ENCODE peak calls at places on chromosomes 4 and X, in nine cellular contexts. F is activated T-cell treated with anti-CD3 and anti-CD28 coated beads, Interleukin-2, amount 50 U/mL, for 1 hour; X is mesenchymal stem cell; R is islet precursor cell; K is H4; P is T-helper 9 cell; S is GM23338; N is hypothalamus; H is astrocyte. M is an unnamed sample.
A peak's percentile ranks its signal among the peaks of the same experiment; 100 is the strongest.

GRCh38 chrX:102154218-102154860 is 1.4 kb downstream of the BEX5 start:
- DNase-seq in N (no peak), X (no peak), R (no peak), K (no peak), P (no peak), F (peak; percentile 29), H (no peak), S (peak; percentile 64), M (peak; percentile 6)

GRCh38 chrX:50747471-50747900 is 66.5 kb downstream of the SHROOM4 start:
- DNase-seq in X (peak; percentile 35), H (peak; percentile 42), R (no peak), P (no peak), S (peak; percentile 49), N (no peak), F (no peak), K (no peak), M (no peak)

GRCh38 chrX:51641421-51642021 is 22.8 kb upstream of the CENPVL3 start:
- DNase-seq in X (peak; percentile 52), K (peak; percentile 25), H (peak; percentile 23), R (no peak), S (peak; percentile 82), P (no peak), N (no peak), F (no peak), M (no peak)

GRCh38 chr4:186719925-186720694 is 3.5 kb downstream of the FAT1 start:
- DNase-seq in S (peak; percentile 85), N (no peak), H (no peak), R (no peak), F (no peak), K (peak; percentile 33), X (peak; percentile 42), P (no peak), M (no peak)

GRCh38 chr4:34046580-34046979 is 2197.7 kb downstream of the ARAP2 start:
- DNase-seq in X (peak; percentile 78), H (peak; percentile 61), P (no peak), R (no peak), K (peak; percentile 37), S (no peak), F (no peak), N (no peak), M (no peak)

GRCh38 chr4:81600511-81601269 is 129.0 kb upstream of the RASGEF1B start:
- DNase-seq in F (no peak), K (no peak), R (peak; percentile 93), N (no peak), X (peak; percentile 48), H (no peak), S (no peak), P (no peak), M (peak; percentile 30)

GRCh38 chr4:98778206-98778605 is 119.8 kb upstream of the TSPAN5 start:
- DNase-seq in R (no peak), P (no peak), X (peak; percentile 94), K (peak; percentile 85), S (no peak), F (no peak), H (peak; percentile 79), N (no peak), M (no peak)

GRCh38 chr4:57550143-57550542 is 440.0 kb upstream of the IGFBP7 start:
- DNase-seq in N (no peak), X (no peak), P (no peak), H (no peak), S (no peak), F (no peak), K (no peak), R (no peak), M (no peak)

GRCh38 chrX:140710710-140711109 is 1.2 kb downstream of the LINC00632 start:
- DNase-seq in N (peak; percentile 11), K (no peak), P (no peak), F (no peak), H (no peak), X (peak; percentile 68), R (no peak), S (peak; percentile 16), M (no peak)

GRCh38 chrX:134932528-134933217 is 58.1 kb upstream of the SMIM10 start:
- DNase-seq in X (peak; percentile 66), P (no peak), H (peak; percentile 90), R (no peak), K (peak; percentile 6), N (no peak), F (no peak), S (no peak), M (no peak)

GRCh38 chr4:122798101-122798500 is 28.5 kb upstream of the FGF2 start:
- DNase-seq in F (no peak), P (no peak), R (peak; percentile 76), H (peak; percentile 89), N (no peak), X (peak; percentile 92), K (peak; percentile 91), S (peak; percentile 69), M (peak; percentile 19)

GRCh38 chrX:120125444-120125843 is 9.7 kb upstream of the RHOXF1 start:
- DNase-seq in N (no peak), F (no peak), S (no peak), K (peak; percentile 17), H (no peak), X (peak; percentile 20), R (no peak), P (no peak), M (no peak)

GRCh38 chr4:142091085-142091513 is 454.7 kb downstream of the IL15 start:
- DNase-seq in X (no peak), N (no peak), R (no peak), H (peak; percentile 99), K (no peak), P (no peak), F (no peak), S (no peak), M (no peak)

GRCh38 chr4:175776217-175776616 is 35.8 kb downstream of the GPM6A start:
- DNase-seq in R (no peak), S (peak; percentile 71), F (no peak), X (no peak), P (no peak), N (peak; percentile 13), H (peak; percentile 36), K (no peak), M (no peak)

GRCh38 chr4:4753643-4754042 is 105.8 kb upstream of the MSX1 start:
- DNase-seq in R (no peak), H (no peak), F (no peak), S (no peak), X (no peak), K (no peak), P (no peak), N (no peak), M (no peak)

GRCh38 chrX:68647156-68647957 is at the start of gene STARD8:
- DNase-seq in H (peak; percentile 41), R (peak; percentile 86), N (no peak), P (no peak), X (peak; percentile 46), K (peak; percentile 60), S (peak; percentile 68), F (no peak), M (no peak)

GRCh38 chr4:103052779-103053178 is 23.8 kb downstream of the SLC9B2 start:
- DNase-seq in S (no peak), N (no peak), F (no peak), R (no peak), H (no peak), P (no peak), X (no peak), K (no peak), M (no peak)

GRCh38 chrX:110915120-110915519 is 119.5 kb upstream of the CHRDL1 start:
- DNase-seq in F (no peak), H (peak; percentile 86), P (no peak), X (peak; percentile 9), K (peak; percentile 73), N (no peak), R (no peak), S (no peak), M (no peak)

GRCh38 chrX:71976753-71977152 is 66.1 kb downstream of the NHSL2 start:
- DNase-seq in X (no peak), N (no peak), P (no peak), R (no peak), H (no peak), F (no peak), S (no peak), K (no peak), M (no peak)

GRCh38 chr4:170979736-170980135 is 833.5 kb upstream of the GALNTL6 start:
- DNase-seq in X (peak; percentile 71), S (no peak), P (no peak), K (peak; percentile 69), N (no peak), H (peak; percentile 8), R (peak; percentile 61), F (no peak), M (no peak)

GRCh38 chr4:7417639-7418038 is 17.1 kb downstream of the PSAPL1 start:
- DNase-seq in F (peak; percentile 7), S (no peak), P (no peak), N (no peak), K (no peak), X (no peak), H (no peak), R (no peak), M (peak; percentile 5)

GRCh38 chr4:63459329-63459728 is 949.9 kb downstream of the TECRL start:
- DNase-seq in H (no peak), F (no peak), P (no peak), K (no peak), R (no peak), S (no peak), X (no peak), N (no peak), M (no peak)

GRCh38 chr4:78776729-78777555 is 792 bp downstream of the BMP2K start:
- DNase-seq in H (peak; percentile 58), R (peak; percentile 82), X (peak; percentile 71), K (peak; percentile 22), S (peak; percentile 63), F (peak; percentile 61), N (no peak), P (peak; percentile 22), M (peak; percentile 71)

GRCh38 chrX:107827852-107828251 is 2.2 kb downstream of the MID2 start:
- DNase-seq in K (no peak), N (no peak), H (no peak), F (no peak), R (no peak), P (no peak), S (no peak), X (peak; percentile 8), M (no peak)

GRCh38 chr4:177879851-177880250 is 437.6 kb upstream of the AGA start:
- DNase-seq in R (peak; percentile 61), S (peak; percentile 69), F (no peak), N (no peak), P (no peak), K (no peak), H (no peak), X (no peak), M (no peak)

GRCh38 chr4:1487761-1488160 is 81.5 kb upstream of the NKX1-1 start:
- DNase-seq in P (no peak), X (no peak), R (no peak), F (no peak), S (no peak), H (no peak), K (no peak), N (no peak), M (no peak)

GRCh38 chr4:78902313-78902712 is 36.9 kb downstream of the PAQR3 start:
- DNase-seq in P (no peak), K (no peak), S (no peak), F (no peak), H (no peak), X (no peak), R (no peak), N (no peak), M (no peak)

GRCh38 chr4:7629855-7630254 is 195.1 kb upstream of the PSAPL1 start:
- DNase-seq in R (no peak), P (no peak), K (no peak), H (peak; percentile 49), X (no peak), N (no peak), S (no peak), F (no peak), M (no peak)

GRCh38 chrX:84216406-84216805 is 28.4 kb upstream of the RPS6KA6 start:
- DNase-seq in H (no peak), F (no peak), S (no peak), P (no peak), X (no peak), K (no peak), R (no peak), N (no peak), M (no peak)

GRCh38 chr4:124862261-124862660 is 149.7 kb upstream of the ANKRD50 start:
- DNase-seq in R (no peak), P (no peak), N (no peak), F (no peak), X (no peak), S (no peak), K (no peak), H (no peak), M (no peak)

M was measured in left colon.